ENCODE peak calls at places on chromosome X, in six cellular contexts. O is aorta, C is heart left ventricle, S is heart right ventricle, A is Panc1, L is mucosa of descending colon. Q is an unnamed sample.

GRCh38 chrX:19990225-19990518 is 689 bp downstream of the BCLAF3 start:
- DNase-seq in O (no peak), C (no peak), S (no peak), A (no peak), L (peak; percentile 27), Q (no peak)

GRCh38 chrX:118459494-118459893 is 36.1 kb upstream of the DOCK11 start:
- DNase-seq in O (no peak), C (no peak), S (no peak), A (peak; percentile 12), L (peak; percentile 1), Q (no peak)

GRCh38 chrX:107712231-107713204 is 63.1 kb downstream of the TSC22D3 start:
- DNase-seq in O (no peak), C (no peak), S (no peak), A (no peak), L (no peak), Q (no peak)

GRCh38 chrX:106959897-106960296 is 39.7 kb downstream of the CLDN2 start:
- DNase-seq in O (no peak), C (no peak), S (no peak), A (no peak), L (peak; percentile 11), Q (no peak)

GRCh38 chrX:17067534-17067933 is 121.1 kb downstream of the REPS2 start:
- DNase-seq in O (no peak), C (no peak), S (no peak), A (no peak), L (no peak), Q (no peak)

GRCh38 chrX:15946783-15947550 is 92.4 kb upstream of the AP1S2 start:
- DNase-seq in O (no peak), C (no peak), S (no peak), A (no peak), L (no peak), Q (no peak)

GRCh38 chrX:152960115-152960514 is 33.8 kb downstream of the PNMA5 start:
- DNase-seq in O (no peak), C (no peak), S (no peak), A (no peak), L (no peak), Q (no peak)

GRCh38 chrX:18348047-18348446 is 6.4 kb downstream of the SCML2 start:
- DNase-seq in O (no peak), C (no peak), S (no peak), A (no peak), L (no peak), Q (no peak)

GRCh38 chrX:24219320-24219719 is 69.8 kb downstream of the ZFX start:
- DNase-seq in O (no peak), C (no peak), S (no peak), A (no peak), L (no peak), Q (no peak)

DNA sequence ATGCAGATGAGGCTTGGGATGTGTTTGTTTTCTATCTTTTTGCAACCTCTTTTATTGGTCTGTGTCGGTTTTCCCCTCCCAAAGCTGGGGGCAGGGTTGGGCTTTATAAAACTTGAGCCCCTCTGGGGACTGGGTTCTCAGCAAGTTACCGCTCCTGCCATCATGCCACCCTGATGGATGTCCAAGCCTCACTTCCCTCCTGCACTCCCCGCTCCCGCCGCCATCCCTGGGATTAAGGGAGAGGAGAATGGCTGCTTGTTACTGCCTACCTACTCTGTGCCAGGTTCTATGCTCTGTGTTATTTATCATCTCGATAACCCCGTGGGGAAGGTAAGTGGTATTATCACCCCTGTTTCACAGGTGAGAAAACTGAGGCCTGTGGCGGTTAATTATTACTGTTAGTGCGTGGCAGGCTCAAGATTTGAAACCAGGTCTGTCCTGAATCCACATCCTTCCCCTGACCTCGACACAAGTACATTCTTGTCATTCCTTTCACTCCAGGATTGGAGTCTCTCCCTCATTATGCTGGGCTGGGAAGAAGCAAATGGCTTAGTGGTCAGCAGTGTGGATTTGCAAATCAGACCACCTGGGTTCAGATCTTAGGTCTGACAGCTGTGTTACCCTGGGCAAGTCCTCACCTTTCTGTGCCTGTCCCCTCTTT is 4.5 kb downstream of the UBA1 start:
- DNase-seq in O (no peak), C (no peak), S (no peak), A (no peak), L (no peak), Q (no peak)
- H3K36me3 ChIP-seq in O (peaks cover 17% of the 10 kb centered on the region), C (peaks cover 48% of the 10 kb centered on the region), S (no peaks in the 10 kb centered on the region), A (peaks cover 14% of the 10 kb centered on the region), L (no peaks in the 10 kb centered on the region), Q (peaks cover 18% of the 10 kb centered on the region)

DNA sequence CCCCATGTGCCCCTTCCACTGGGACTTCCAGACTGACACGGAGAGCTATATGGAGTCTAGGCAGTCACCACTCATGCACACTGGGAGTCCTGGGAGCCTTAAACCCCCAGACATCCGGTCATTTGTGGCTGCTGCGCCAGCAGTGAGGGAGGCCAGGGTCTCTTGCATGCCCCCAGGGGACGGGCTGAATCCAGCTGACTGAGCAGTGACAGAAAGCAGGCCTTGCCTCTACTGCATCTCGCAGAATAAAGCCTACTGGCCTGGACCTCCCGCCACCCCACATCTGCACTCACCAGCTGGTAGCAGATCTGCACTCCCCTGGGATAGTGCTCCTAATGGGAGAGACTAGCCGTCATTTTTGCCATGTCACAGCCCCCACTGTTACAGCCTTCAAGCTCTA is 1234.2 kb downstream of the FAM133A start:
- DNase-seq in O (peak; percentile 50), C (no peak), S (peak; percentile 10), A (no peak), L (no peak), Q (peak; percentile 54)
- H3K4me3 ChIP-seq in O (no peak overlapping the region), C (no peak overlapping the region), S (no peak overlapping the region), A (no peak overlapping the region), L (no peak overlapping the region), Q (no peak overlapping the region)

GRCh38 chrX:30665471-30665870 is 12.2 kb downstream of the GK start:
- DNase-seq in O (no peak), C (no peak), S (no peak), A (no peak), L (no peak), Q (no peak)

GRCh38 chrX:30659421-30659820 is 6.2 kb downstream of the GK start:
- DNase-seq in O (no peak), C (no peak), S (no peak), A (no peak), L (no peak), Q (no peak)

GRCh38 chrX:30663317-30663716 is 10.1 kb downstream of the GK start:
- DNase-seq in O (no peak), C (no peak), S (no peak), A (no peak), L (no peak), Q (no peak)

GRCh38 chrX:30657542-30658238 is 4.5 kb downstream of the GK start:
- DNase-seq in O (no peak), C (no peak), S (no peak), A (no peak), L (no peak), Q (no peak)

DNA sequence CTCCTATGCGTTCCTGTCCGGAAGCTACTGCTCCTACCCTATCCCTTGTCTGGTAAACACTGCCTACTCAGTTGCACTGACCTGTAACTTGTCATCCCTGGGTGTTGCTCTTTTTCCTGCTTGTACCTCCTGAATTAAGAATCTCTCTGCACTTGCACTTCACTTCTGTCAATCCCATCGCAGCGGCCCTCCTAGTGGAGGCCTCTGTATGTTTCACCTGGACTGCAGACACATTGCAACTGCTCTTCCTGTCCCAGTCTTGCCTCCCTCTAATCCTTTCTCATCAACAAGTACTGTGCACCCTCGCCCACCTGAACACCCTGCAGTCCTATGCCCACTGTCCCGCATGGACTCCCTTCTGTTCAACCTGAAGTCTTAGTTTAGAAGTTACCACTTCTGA is 8.0 kb downstream of the GK start:
- DNase-seq in O (no peak), C (no peak), S (no peak), A (no peak), L (no peak), Q (no peak)
- H3K36me3 ChIP-seq in O (no peaks in the 10 kb centered on the region), C (no peaks in the 10 kb centered on the region), S (no peaks in the 10 kb centered on the region), A (no peaks in the 10 kb centered on the region), L (no peaks in the 10 kb centered on the region), Q (no peaks in the 10 kb centered on the region)

GRCh38 chrX:126165721-126166401 is at the start of gene DCAF12L2:
- DNase-seq in O (peak; percentile 73), C (peak; percentile 27), S (no peak), A (no peak), L (no peak), Q (peak; percentile 66)
- H3K4me3 ChIP-seq in O (no peak within 1 kb of the TSS), C (peak within 1 kb of the TSS; percentile 32), S (no peak within 1 kb of the TSS), A (no peak within 1 kb of the TSS), L (no peak within 1 kb of the TSS), Q (no peak within 1 kb of the TSS)

DNA sequence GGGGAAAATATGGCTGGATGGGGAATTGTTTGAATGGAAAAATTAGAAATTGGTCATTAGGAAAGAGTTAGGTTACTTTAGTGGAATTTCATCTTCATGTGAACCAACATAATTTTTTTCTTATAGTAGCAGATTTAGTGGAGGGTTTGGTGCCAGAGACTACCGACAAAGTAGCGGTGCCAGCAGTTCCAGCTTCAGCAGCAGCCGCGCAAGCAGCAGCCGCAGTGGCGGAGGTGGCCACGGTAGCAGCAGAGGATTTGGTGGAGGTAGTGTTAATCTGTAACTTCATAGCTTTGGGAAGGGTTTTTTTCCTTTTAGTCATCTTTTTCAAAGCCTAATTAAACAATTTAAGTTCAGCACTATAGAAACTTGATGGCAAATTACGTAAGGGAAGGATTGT is 13.2 kb downstream of the DDX3X start:
- DNase-seq in O (no peak), C (no peak), S (no peak), A (no peak), L (no peak), Q (no peak)
- H3K36me3 ChIP-seq in O (peaks cover 3% of the 10 kb centered on the region), C (peaks cover 74% of the 10 kb centered on the region), S (peaks cover 2% of the 10 kb centered on the region), A (peaks cover 33% of the 10 kb centered on the region), L (no peaks in the 10 kb centered on the region), Q (peaks cover 63% of the 10 kb centered on the region)

GRCh38 chrX:2703991-2704369 is 12.9 kb downstream of the CD99 start:
- DNase-seq in O (no peak), C (peak; percentile 49), S (peak; percentile 38), A (no peak), L (peak; percentile 63), Q (no peak)
- H3K4me3 ChIP-seq in O (no peak overlapping the region), C (no peak overlapping the region), S (no peak overlapping the region), A (no peak overlapping the region), L (no peak overlapping the region), Q (no peak overlapping the region)